ENCODE peak calls at places on chromosome 1, in six cellular contexts. Y is naive B cell; K is aorta; H is nephron progenitor cell; I is stimulated activated CD4-positive, alpha-beta T cell treated with anti-CD3 and anti-CD28 coated beads, Interleukin-1b, Interleukin-23, amount 100 ng/mL, for 4 hours; C is GM12892. G is an unnamed sample.

GRCh38 chr1:209546390-209547080 is 37.0 kb upstream of the CAMK1G start:
- DNase-seq in H (no peak), Y (no peak), I (no peak), C (no peak), K (no peak), G (no peak)

GRCh38 chr1:10033359-10033845 is 644 bp downstream of the UBE4B start:
- DNase-seq in I (no peak), Y (no peak), H (peak; percentile 31), C (peak; percentile 19), K (no peak), G (no peak)

GRCh38 chr1:3409737-3410434 is 44.6 kb upstream of the ARHGEF16 start:
- DNase-seq in K (peak; percentile 91), C (no peak), H (peak; percentile 72), I (no peak), Y (no peak), G (no peak)

GRCh38 chr1:81554108-81554507 is 246.6 kb upstream of the ADGRL2 start:
- DNase-seq in Y (no peak), H (no peak), C (no peak), K (no peak), I (no peak), G (no peak)

GRCh38 chr1:155012760-155013602 is 10.4 kb downstream of the ZBTB7B start:
- DNase-seq in H (no peak), K (no peak), Y (no peak), C (no peak), I (no peak), G (no peak)

GRCh38 chr1:246860401-246860800 is 71.3 kb downstream of the AHCTF1 start:
- DNase-seq in C (no peak), Y (no peak), H (no peak), K (no peak), I (no peak), G (no peak)

GRCh38 chr1:169201084-169201619 is 94.7 kb downstream of the ATP1B1 start:
- DNase-seq in Y (no peak), K (no peak), H (no peak), I (no peak), C (no peak), G (no peak)

GRCh38 chr1:41108696-41109284 is 87.3 kb upstream of the SLFNL1 start:
- DNase-seq in H (no peak), C (no peak), I (no peak), Y (no peak), K (no peak), G (no peak)

GRCh38 chr1:52567943-52568342 is 15.1 kb upstream of the TUT4 start:
- DNase-seq in C (no peak), I (no peak), H (no peak), Y (no peak), K (no peak), G (no peak)

G was measured in memory B cell.